ENCODE peak calls at places on chromosome 7, in seven cellular contexts. F, S, V, C, O, K and H are unnamed samples.

GRCh38 chr7:147509052-147509480 is 1081.5 kb upstream of the C7orf33 start:
- DNase-seq in O (peak; percentile 7), V (no peak), C (no peak), K (peak; percentile 13), S (peak; percentile 11), F (peak; percentile 70), H (no peak)

GRCh38 chr7:17599733-17600685 is 301.6 kb downstream of the AHR start:
- DNase-seq in K (peak; percentile 90), S (peak; percentile 84), F (peak; percentile 96), C (no peak), O (peak; percentile 86), V (no peak), H (no peak)

GRCh38 chr7:1569016-1569415 is 816 bp downstream of the PSMG3 start:
- DNase-seq in V (no peak), C (no peak), F (no peak), O (peak; percentile 43), S (peak; percentile 74), K (no peak), H (no peak)

GRCh38 chr7:139544645-139545044 is 21.2 kb downstream of the CLEC2L start:
- DNase-seq in C (no peak), O (no peak), S (no peak), V (no peak), F (no peak), K (no peak), H (no peak)

GRCh38 chr7:29296421-29296820 is 101.8 kb downstream of the CHN2 start:
- DNase-seq in F (no peak), S (no peak), C (no peak), O (no peak), V (no peak), K (no peak), H (no peak)

GRCh38 chr7:77329466-77330168 is 86.5 kb downstream of the GSAP start:
- DNase-seq in V (no peak), O (no peak), S (no peak), K (no peak), C (no peak), F (no peak), H (no peak)

GRCh38 chr7:121440857-121441503 is 44.9 kb upstream of the FAM3C start:
- DNase-seq in F (no peak), C (no peak), V (no peak), K (no peak), S (no peak), O (no peak), H (no peak)

GRCh38 chr7:4113976-4114375 is 568.1 kb upstream of the FOXK1 start:
- DNase-seq in C (no peak), S (no peak), K (no peak), O (no peak), V (no peak), F (no peak), H (no peak)

GRCh38 chr7:127251458-127252379 is 1.0 kb downstream of the GRM8 start:
- DNase-seq in S (no peak), O (no peak), C (no peak), V (no peak), K (no peak), F (no peak), H (no peak)

GRCh38 chr7:104921596-104921995 is 92.4 kb upstream of the KMT2E start:
- DNase-seq in S (no peak), K (no peak), V (no peak), F (peak; percentile 16), C (no peak), O (no peak), H (no peak)

GRCh38 chr7:131687296-131687695 is 130.9 kb upstream of the PODXL start:
- DNase-seq in F (no peak), S (no peak), V (no peak), O (no peak), K (no peak), C (peak; percentile 18), H (no peak)

GRCh38 chr7:137206770-137207169 is 136.8 kb downstream of the PTN start:
- DNase-seq in O (no peak), V (no peak), K (no peak), S (no peak), C (no peak), F (no peak), H (no peak)

GRCh38 chr7:29113384-29114102 is 32.8 kb downstream of the CPVL start:
- DNase-seq in V (peak; percentile 40), F (peak; percentile 30), C (no peak), S (peak; percentile 15), O (peak; percentile 5), K (no peak), H (no peak)

GRCh38 chr7:27254625-27255024 is 12.0 kb downstream of the EVX1 start:
- DNase-seq in K (no peak), S (no peak), F (no peak), O (no peak), C (no peak), V (no peak), H (no peak)

GRCh38 chr7:22499044-22499443 is 944 bp downstream of the STEAP1B start:
- DNase-seq in C (no peak), S (no peak), V (no peak), O (peak; percentile 18), F (peak; percentile 13), K (no peak), H (no peak)
- H3K4me3 ChIP-seq in C (no peak overlapping the region), S (no peak overlapping the region), V (no peak overlapping the region), O (no peak overlapping the region), F (no peak overlapping the region), K (no peak overlapping the region), H (no peak overlapping the region)

GRCh38 chr7:134701272-134701671 is 54.6 kb downstream of the BPGM start:
- DNase-seq in V (no peak), K (peak; percentile 39), C (no peak), S (peak; percentile 38), O (no peak), F (peak; percentile 68), H (no peak)
- TF ChIP-seq CTCF in V (no peak), K (peak; percentile 36), C (peak; percentile 11), S (peak; percentile 44), O (peak; percentile 67), F (peak; percentile 64), H (no peak)

DNA sequence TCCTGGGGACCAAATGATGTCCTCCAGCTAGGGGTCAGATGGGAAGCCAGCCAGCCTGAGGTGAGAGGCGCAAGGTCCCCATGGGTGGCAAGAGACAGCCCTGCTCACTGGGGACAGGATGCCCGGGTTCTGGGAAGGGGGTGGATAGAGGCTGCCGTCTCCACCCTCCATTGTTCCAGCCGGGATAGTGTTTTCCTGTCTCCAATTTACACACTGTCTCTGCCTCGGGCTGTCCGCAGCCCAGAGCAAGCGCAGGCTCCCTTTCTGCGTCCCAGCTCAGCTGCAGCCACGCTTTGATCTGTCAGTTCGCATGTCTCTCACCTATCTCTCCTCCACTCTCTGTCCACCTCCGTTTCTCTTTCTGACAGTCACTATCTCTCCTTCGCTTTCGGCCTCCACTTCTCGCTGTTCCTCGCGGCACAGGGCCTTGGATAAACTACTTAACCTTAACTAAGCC is 2.1 kb downstream of the EPHB4 start:
- DNase-seq in F (peak; percentile 39), K (peak; percentile 18), O (no peak), S (no peak), V (no peak), C (no peak), H (no peak)
- H3K4me3 ChIP-seq in F (peak overlapping the region; percentile 77), K (peak overlapping the region; percentile 77), O (peak overlapping the region; percentile 72), S (peak overlapping the region; percentile 100), V (peak overlapping the region; percentile 73), C (peak overlapping the region; percentile 45), H (peak overlapping the region; percentile 76)

GRCh38 chr7:44218418-44219201 is 17.8 kb downstream of the YKT6 start:
- DNase-seq in O (no peak), K (no peak), S (no peak), F (peak; percentile 25), C (no peak), V (no peak), H (no peak)
- TF ChIP-seq CTCF in O (peak; percentile 45), K (no peak), S (no peak), F (no peak), C (no peak), V (no peak), H (no peak)

GRCh38 chr7:143405158-143405557 is 3.5 kb downstream of the EPHA1 start:
- DNase-seq in C (no peak), O (no peak), S (no peak), V (peak; percentile 54), K (no peak), F (peak; percentile 56), H (no peak)

GRCh38 chr7:143408247-143408685 is 390 bp downstream of the EPHA1 start:
- DNase-seq in V (no peak), C (no peak), F (no peak), K (no peak), O (no peak), S (no peak), H (no peak)

GRCh38 chr7:143408686-143409551 is at the start of gene EPHA1:
- DNase-seq in F (no peak), C (peak; percentile 66), O (no peak), V (no peak), K (no peak), S (no peak), H (no peak)

GRCh38 chr7:143405671-143406352 is 2.8 kb downstream of the EPHA1 start:
- DNase-seq in C (no peak), O (no peak), F (no peak), K (no peak), V (no peak), S (no peak), H (no peak)

DNA sequence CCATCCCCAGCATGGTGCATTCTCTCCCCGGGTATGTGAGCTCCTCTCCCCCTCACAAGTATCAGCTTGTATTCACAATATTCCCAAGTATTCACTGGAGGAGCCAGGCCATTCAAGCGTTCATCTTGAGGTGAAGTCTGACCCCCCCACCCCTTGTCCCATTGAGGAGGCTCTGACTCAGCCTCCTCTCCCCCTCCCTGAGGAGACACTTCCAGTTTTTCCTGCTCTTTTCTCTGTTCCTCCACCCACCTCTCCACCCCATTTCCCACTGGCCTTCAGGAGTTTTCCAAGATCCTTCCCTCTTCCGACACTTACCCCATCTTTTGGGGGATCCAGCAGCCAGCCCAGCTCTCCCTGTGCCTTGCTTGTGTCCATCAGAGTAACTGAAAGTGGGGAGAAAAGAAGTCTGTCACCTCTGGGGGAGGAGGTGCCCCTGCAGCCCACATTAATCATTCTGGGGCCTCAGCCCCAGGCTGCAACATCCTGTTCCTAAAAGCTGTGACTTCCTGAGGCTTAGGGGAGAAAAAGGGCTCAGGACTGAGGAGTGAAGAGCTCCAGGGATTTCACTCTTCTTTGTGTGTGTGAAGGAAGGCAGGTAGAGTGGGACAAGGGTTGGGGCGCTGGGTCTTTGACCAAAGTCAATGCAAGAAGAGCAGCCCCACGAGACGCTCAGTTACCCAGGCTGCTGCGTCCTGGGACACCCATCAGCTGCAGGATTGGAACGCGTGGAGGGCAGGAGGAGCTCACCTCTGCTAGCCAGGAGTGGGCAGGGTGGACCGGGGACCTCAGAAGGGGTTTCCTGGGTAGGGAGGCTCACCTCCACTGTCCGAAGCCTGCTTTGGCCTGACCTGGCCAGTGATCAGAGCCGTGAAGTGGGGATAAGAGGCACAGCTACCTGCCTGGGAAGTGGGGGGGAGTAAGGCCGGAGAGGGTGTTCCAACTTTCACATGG is 1.1 kb downstream of the EPHA1 start:
- DNase-seq in C (no peak), F (no peak), S (no peak), O (no peak), K (no peak), V (no peak), H (no peak)
- H3K4me3 ChIP-seq in C (no peak overlapping the region), F (no peak overlapping the region), S (no peak overlapping the region), O (no peak overlapping the region), K (no peak overlapping the region), V (no peak overlapping the region), H (no peak overlapping the region)

GRCh38 chr7:107201795-107202450 is 33.1 kb downstream of the HBP1 start:
- DNase-seq in O (peak; percentile 37), F (peak; percentile 36), C (no peak), K (no peak), S (peak; percentile 51), V (peak; percentile 69), H (no peak)
- TF ChIP-seq CTCF in O (peak; percentile 75), F (peak; percentile 44), C (no peak), K (peak; percentile 43), S (peak; percentile 53), V (peak; percentile 40), H (peak; percentile 27)